ENCODE peak calls at places on chromosomes 2 and 18, in seven cellular contexts. O, E, U, K, M, H and I are unnamed samples.

GRCh38 chr2:175605989-175606841 is 395.9 kb downstream of the LNPK start:
- DNase-seq in O (no peak), E (no peak), U (no peak), K (peak), M (no peak), H (no peak), I (no peak)

GRCh38 chr18:50969448-50969847 is 1.6 kb downstream of the ELAC1 start:
- DNase-seq in O (no peak), E (no peak), U (no peak), K (no peak), M (no peak), H (no peak), I (no peak)

GRCh38 chr2:42895134-42895795 is 102.9 kb upstream of the HAAO start:
- DNase-seq in O (no peak), E (no peak), U (no peak), K (no peak), M (no peak), H (peak), I (no peak)

GRCh38 chr2:149579972-149580882 is 7.3 kb downstream of the MMADHC start:
- DNase-seq in O (no peak), E (no peak), U (no peak), K (no peak), M (no peak), H (no peak), I (no peak)

GRCh38 chr2:12416600-12416999 is 300.1 kb upstream of the TRIB2 start:
- DNase-seq in O (peak), E (peak), U (peak), K (no peak), M (peak), H (no peak), I (no peak)

GRCh38 chr2:37992631-37993030 is 67.5 kb downstream of the RMDN2 start:
- DNase-seq in O (no peak), E (no peak), U (no peak), K (no peak), M (no peak), H (no peak), I (no peak)

GRCh38 chr2:237508361-237508760 is 21.3 kb downstream of the MLPH start:
- DNase-seq in O (no peak), E (no peak), U (no peak), K (no peak), M (no peak), H (no peak), I (no peak)

GRCh38 chr2:95039410-95039809 is 13.9 kb downstream of the MAL start:
- DNase-seq in O (no peak), E (no peak), U (no peak), K (no peak), M (no peak), H (no peak), I (no peak)

GRCh38 chr18:25223899-25224607 is 127.9 kb downstream of the ZNF521 start:
- DNase-seq in O (no peak), E (no peak), U (no peak), K (no peak), M (no peak), H (no peak), I (no peak)

GRCh38 chr2:23321767-23322166 is 63.2 kb upstream of the KLHL29 start:
- DNase-seq in O (no peak), E (no peak), U (no peak), K (no peak), M (no peak), H (no peak), I (no peak)

GRCh38 chr2:16038586-16038985 is 98.2 kb downstream of the MYCN start:
- DNase-seq in O (no peak), E (no peak), U (no peak), K (no peak), M (no peak), H (no peak), I (no peak)

GRCh38 chr2:97693476-97693875 is 19.9 kb upstream of the ZAP70 start:
- DNase-seq in O (no peak), E (no peak), U (no peak), K (no peak), M (no peak), H (no peak), I (no peak)

GRCh38 chr2:201436141-201436540 is 15.1 kb downstream of the TRAK2 start:
- DNase-seq in O (no peak), E (no peak), U (no peak), K (no peak), M (no peak), H (no peak), I (no peak)